ENCODE peak calls at places on chromosomes 5 and 9, in four cellular contexts. A, H, U and X are unnamed samples.
A peak's percentile ranks its signal among the peaks of the same experiment; 100 is the strongest.

GRCh38 chr9:126702501-126703329 is 89.0 kb downstream of the LMX1B start:
- DNase-seq in H (peak; percentile 81), A (no peak), U (no peak), X (peak; percentile 9)

GRCh38 chr5:90421136-90421535 is 11.6 kb upstream of the CETN3 start:
- DNase-seq in U (no peak), H (peak; percentile 77), A (peak; percentile 31), X (no peak)

GRCh38 chr5:137995077-137995746 is 37.7 kb downstream of the FAM13B start:
- DNase-seq in H (no peak), U (no peak), A (peak; percentile 6), X (no peak)

GRCh38 chr9:96686638-96687335 is 31.7 kb upstream of the PRXL2C start:
- DNase-seq in U (peak; percentile 61), A (no peak), H (peak; percentile 87), X (peak; percentile 67)

GRCh38 chr9:79672891-79673290 is 101.1 kb downstream of the TLE4 start:
- DNase-seq in H (no peak), A (no peak), U (no peak), X (no peak)

GRCh38 chr5:14249258-14250093 is 106.3 kb downstream of the TRIO start:
- DNase-seq in A (no peak), U (no peak), H (no peak), X (no peak)

GRCh38 chr9:125261501-125262216 is at the start of gene GAPVD1:
- DNase-seq in A (peak; percentile 93), H (peak; percentile 96), U (peak; percentile 75), X (peak; percentile 93)

GRCh38 chr5:141369994-141370848 is at the start of gene PCDHGB3:
- DNase-seq in U (no peak), A (no peak), H (peak; percentile 32), X (no peak)

GRCh38 chr5:160837211-160837610 is 14.8 kb downstream of the ATP10B start:
- DNase-seq in A (no peak), H (no peak), U (no peak), X (no peak)

GRCh38 chr9:124660341-124660801 is 110.7 kb downstream of the NR6A1 start:
- DNase-seq in A (peak; percentile 36), U (no peak), H (peak; percentile 27), X (peak; percentile 28)

GRCh38 chr9:134185536-134186011 is 21.2 kb upstream of the RNU6ATAC start:
- DNase-seq in U (no peak), H (no peak), A (no peak), X (no peak)

GRCh38 chr9:137685035-137685885 is 66.5 kb downstream of the EHMT1 start:
- DNase-seq in U (no peak), A (no peak), H (no peak), X (no peak)

GRCh38 chr5:1317921-1318565 is 23.2 kb upstream of the TERT start:
- DNase-seq in U (no peak), H (peak; percentile 20), A (no peak), X (no peak)

GRCh38 chr9:95494022-95494415 is 22.8 kb downstream of the PTCH1 start:
- DNase-seq in H (no peak), A (no peak), U (no peak), X (no peak)

GRCh38 chr5:87885727-87886126 is 382.9 kb downstream of the TMEM161B start:
- DNase-seq in A (no peak), U (no peak), H (no peak), X (no peak)

GRCh38 chr5:38426493-38426892 is 130.0 kb downstream of the LIFR start:
- DNase-seq in A (no peak), H (no peak), U (no peak), X (no peak)

GRCh38 chr9:117435630-117436261 is 20.9 kb upstream of the ASTN2 start:
- DNase-seq in U (no peak), A (no peak), H (no peak), X (no peak)

GRCh38 chr9:1969160-1969559 is 46.0 kb upstream of the SMARCA2 start:
- DNase-seq in U (no peak), A (no peak), H (no peak), X (no peak)

GRCh38 chr5:91850031-91850430 is 466.9 kb upstream of the ARRDC3 start:
- DNase-seq in U (no peak), H (no peak), A (no peak), X (no peak)

GRCh38 chr9:7976167-7976755 is 176.7 kb upstream of the DMAC1 start:
- DNase-seq in H (no peak), U (peak; percentile 46), A (no peak), X (peak; percentile 96)

GRCh38 chr5:179118338-179118737 is 58.2 kb downstream of the ZNF354C start:
- DNase-seq in U (no peak), H (no peak), A (no peak), X (no peak)

GRCh38 chr9:19161257-19162025 is 34.1 kb upstream of the PLIN2 start:
- DNase-seq in A (peak; percentile 100), H (no peak), U (peak; percentile 21), X (peak; percentile 92)

GRCh38 chr5:154329519-154329918 is 116.3 kb upstream of the SAP30L start:
- DNase-seq in H (no peak), A (no peak), U (no peak), X (no peak)

GRCh38 chr5:173230741-173231380 is 4.1 kb downstream of the NKX2-5 start:
- DNase-seq in A (no peak), U (no peak), H (no peak), X (no peak)

GRCh38 chr9:133694686-133695085 is 43.5 kb downstream of the SARDH start:
- DNase-seq in A (no peak), H (no peak), U (no peak), X (no peak)

GRCh38 chr5:131589510-131590348 is 45.3 kb downstream of the RAPGEF6 start:
- DNase-seq in H (peak; percentile 69), A (peak; percentile 60), U (no peak), X (peak; percentile 69)

GRCh38 chr9:38394419-38394818 is 1.9 kb downstream of the ALDH1B1 start:
- DNase-seq in A (no peak), U (no peak), H (no peak), X (no peak)

GRCh38 chr9:70049672-70050271 is 6.1 kb downstream of the MAMDC2 start:
- DNase-seq in H (no peak), A (no peak), U (no peak), X (no peak)

GRCh38 chr9:114513050-114513951 is 8.0 kb upstream of the WHRN start:
- DNase-seq in A (no peak), H (no peak), U (no peak), X (no peak)

GRCh38 chr5:72107874-72108199 is 562 bp downstream of the MAP1B start:
- DNase-seq in A (no peak), U (no peak), H (no peak), X (no peak)

GRCh38 chr5:31449175-31449574 is 82.7 kb downstream of the DROSHA start:
- DNase-seq in A (no peak), H (no peak), U (no peak), X (no peak)

GRCh38 chr5:79093762-79094161 is 17.8 kb upstream of the BHMT start:
- DNase-seq in A (peak; percentile 52), U (no peak), H (no peak), X (no peak)

GRCh38 chr5:139287890-139288635 is 5.5 kb upstream of the MATR3 start:
- DNase-seq in U (no peak), A (no peak), H (no peak), X (no peak)

DNA sequence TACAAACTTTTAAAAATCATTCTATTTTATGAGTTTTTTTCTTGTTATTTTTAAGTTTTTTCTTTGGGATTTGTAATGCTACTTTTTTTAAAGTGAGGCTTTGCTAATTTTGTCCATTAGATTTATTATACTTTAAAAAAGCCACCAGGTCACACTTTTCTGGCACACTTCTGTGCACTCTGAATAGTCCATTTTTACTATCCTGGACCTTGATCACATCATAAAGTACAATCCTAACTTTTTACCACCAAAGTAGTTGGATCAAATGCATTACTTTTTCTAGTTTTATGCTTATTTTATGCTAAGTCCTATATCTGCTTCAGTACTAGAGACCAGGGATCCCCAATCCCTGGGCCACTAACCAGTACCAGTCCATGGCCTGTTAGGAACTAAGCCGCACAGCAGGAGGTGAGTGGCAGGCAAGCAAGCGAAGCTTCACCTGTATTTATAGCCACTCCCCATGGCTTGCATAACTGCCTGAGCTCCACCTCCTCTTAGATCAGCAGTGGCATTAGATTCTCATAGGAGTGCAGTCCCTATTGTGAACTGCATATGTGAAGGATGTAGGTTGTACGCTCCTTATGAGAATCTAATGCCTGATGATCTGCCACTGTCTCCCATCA is 16.0 kb downstream of the FRRS1L start:
- DNase-seq in U (no peak), A (no peak), H (no peak), X (no peak)
- H3K27ac ChIP-seq in U (no peak overlapping the region), A (no peak overlapping the region), H (no peak overlapping the region), X (no peak overlapping the region)

DNA sequence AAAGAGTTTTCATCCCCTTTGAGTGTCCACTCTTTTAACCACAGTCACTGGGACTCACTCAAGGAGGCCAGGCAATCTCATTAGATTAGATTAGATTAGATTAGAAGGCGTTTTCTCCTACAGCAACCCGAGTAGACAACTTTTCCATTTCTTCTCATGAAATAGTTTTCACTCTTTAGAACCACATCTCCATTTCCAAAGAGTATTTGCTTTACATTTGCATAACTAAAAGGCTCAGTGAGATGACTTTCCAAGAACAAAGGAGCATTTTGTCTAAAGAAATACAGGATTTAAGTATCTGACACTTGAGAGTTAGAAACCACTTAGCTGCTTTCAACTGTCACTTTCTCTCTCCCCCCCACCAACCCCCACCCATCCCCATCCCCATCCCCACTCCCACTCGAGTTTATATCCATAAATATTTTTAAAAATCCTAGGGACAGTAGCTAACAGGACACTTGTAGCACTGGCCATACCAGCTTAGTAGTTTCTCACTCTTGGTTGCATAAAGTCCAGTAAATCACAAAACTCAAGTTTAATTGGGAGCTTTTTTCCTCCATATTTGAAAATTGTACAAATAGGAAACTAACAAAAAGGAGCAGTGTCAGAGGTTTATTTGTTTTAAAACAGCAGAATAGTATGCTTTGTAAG is 2202.9 kb upstream of the WWC1 start:
- DNase-seq in H (no peak), U (no peak), A (no peak), X (no peak)
- H3K27ac ChIP-seq in H (no peak overlapping the region), U (no peak overlapping the region), A (no peak overlapping the region), X (no peak overlapping the region)

GRCh38 chr9:17134396-17134842 is 421 bp upstream of the CNTLN start:
- DNase-seq in H (no peak), A (no peak), U (no peak), X (no peak)

GRCh38 chr9:17138503-17138902 is 3.7 kb downstream of the CNTLN start:
- DNase-seq in A (peak; percentile 20), U (no peak), H (no peak), X (no peak)

GRCh38 chr9:17134843-17135577 is at the start of gene CNTLN:
- DNase-seq in H (peak; percentile 95), A (peak; percentile 67), U (no peak), X (no peak)

GRCh38 chr9:17137576-17137975 is 2.7 kb downstream of the CNTLN start:
- DNase-seq in A (no peak), H (no peak), U (no peak), X (no peak)

GRCh38 chr9:17135578-17135904 is 701 bp downstream of the CNTLN start:
- DNase-seq in H (no peak), U (no peak), A (no peak), X (no peak)
- H3K27ac ChIP-seq in H (no peak overlapping the region), U (no peak overlapping the region), A (peak overlapping the region; percentile 68), X (no peak overlapping the region)

DNA sequence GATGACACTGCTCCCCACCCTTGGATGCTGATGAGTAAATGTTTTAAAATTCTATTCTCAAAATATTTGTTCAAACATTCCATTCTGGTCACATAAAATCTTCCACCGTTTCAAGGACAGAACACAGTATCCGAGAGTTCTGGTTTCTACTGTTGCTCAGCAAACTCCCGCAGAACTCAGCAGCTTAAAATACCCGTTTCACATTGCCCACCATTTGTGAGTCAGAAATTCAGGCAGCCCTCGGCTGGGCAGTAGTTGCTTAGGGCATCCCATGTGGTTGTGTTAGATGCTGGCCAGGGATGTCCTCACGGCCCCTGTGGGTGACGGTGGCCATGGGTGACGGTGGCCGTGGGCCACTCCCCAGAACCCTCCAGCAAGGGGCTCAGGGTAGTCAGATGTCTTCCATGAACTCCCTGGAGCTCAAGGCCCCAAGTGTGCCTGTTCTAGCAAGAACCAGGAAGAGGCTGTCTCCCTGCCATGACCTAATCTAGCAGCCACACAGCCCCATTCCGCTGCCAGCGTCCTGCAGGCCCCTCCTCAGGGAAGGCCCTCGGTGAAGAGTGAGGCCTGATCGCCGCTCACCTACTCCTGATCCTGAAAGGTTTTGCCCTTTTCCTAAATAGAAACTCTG is 17.3 kb downstream of the MGAT1 start:
- DNase-seq in U (no peak), H (no peak), A (peak; percentile 51), X (no peak)
- H3K27ac ChIP-seq in U (no peak overlapping the region), H (no peak overlapping the region), A (no peak overlapping the region), X (no peak overlapping the region)